ENCODE peak calls at places on chromosome 18, in seven cellular contexts. One of them, this sample, is unnamed.
A peak's percentile ranks its signal among the peaks of the same experiment; 100 is the strongest.

GRCh38 chr18:67730884-67731283 is 214.4 kb upstream of the DSEL start:
- DNase-seq in HepG2: no peak
- DNase-seq in fibroblast of lung: peak; percentile 27
- DNase-seq in IMR-90: peak; percentile 76
- DNase-seq in GM23248: peak; percentile 85
- DNase-seq in PC-3: peak; percentile 94
- DNase-seq in MM.1S: no peak
- DNase-seq in this sample: peak; percentile 81

GRCh38 chr18:70781860-70782453 is 493.1 kb downstream of the SOCS6 start:
- DNase-seq in HepG2: peak; percentile 27
- DNase-seq in fibroblast of lung: peak; percentile 26
- DNase-seq in IMR-90: peak; percentile 1
- DNase-seq in GM23248: peak; percentile 57
- DNase-seq in PC-3: peak; percentile 72
- DNase-seq in MM.1S: peak; percentile 79
- DNase-seq in this sample: no peak

GRCh38 chr18:72675394-72675793 is 131.3 kb upstream of the CBLN2 start:
- DNase-seq in HepG2: no peak
- DNase-seq in fibroblast of lung: no peak
- DNase-seq in IMR-90: no peak
- DNase-seq in GM23248: peak; percentile 2
- DNase-seq in PC-3: no peak
- DNase-seq in MM.1S: no peak
- DNase-seq in this sample: peak; percentile 47

GRCh38 chr18:46360102-46360699 is 256.0 kb downstream of the HAUS1 start:
- DNase-seq in HepG2: no peak
- DNase-seq in fibroblast of lung: no peak
- DNase-seq in IMR-90: no peak
- DNase-seq in GM23248: no peak
- DNase-seq in PC-3: no peak
- DNase-seq in MM.1S: no peak
- DNase-seq in this sample: no peak

GRCh38 chr18:41227993-41228392 is 727.0 kb upstream of the PIK3C3 start:
- DNase-seq in HepG2: no peak
- DNase-seq in fibroblast of lung: no peak
- DNase-seq in IMR-90: no peak
- DNase-seq in GM23248: no peak
- DNase-seq in PC-3: peak; percentile 6
- DNase-seq in MM.1S: no peak
- DNase-seq in this sample: no peak

GRCh38 chr18:40904295-40904694 is 1050.7 kb upstream of the PIK3C3 start:
- DNase-seq in HepG2: no peak
- DNase-seq in fibroblast of lung: no peak
- DNase-seq in IMR-90: peak; percentile 4
- DNase-seq in GM23248: peak; percentile 9
- DNase-seq in PC-3: no peak
- DNase-seq in MM.1S: no peak
- DNase-seq in this sample: peak; percentile 62

GRCh38 chr18:48173557-48173956 is 235.6 kb downstream of the ZBTB7C start:
- DNase-seq in HepG2: no peak
- DNase-seq in fibroblast of lung: no peak
- DNase-seq in IMR-90: no peak
- DNase-seq in GM23248: no peak
- DNase-seq in PC-3: no peak
- DNase-seq in MM.1S: no peak
- DNase-seq in this sample: no peak

GRCh38 chr18:13477147-13477683 is 249.1 kb downstream of the FAM210A start:
- DNase-seq in HepG2: peak; percentile 63
- DNase-seq in fibroblast of lung: no peak
- DNase-seq in IMR-90: no peak
- DNase-seq in GM23248: no peak
- DNase-seq in PC-3: no peak
- DNase-seq in MM.1S: no peak
- DNase-seq in this sample: no peak

GRCh38 chr18:79927597-79928562 is 23.6 kb downstream of the SLC66A2 start:
- DNase-seq in HepG2: no peak
- DNase-seq in fibroblast of lung: no peak
- DNase-seq in IMR-90: no peak
- DNase-seq in GM23248: no peak
- DNase-seq in PC-3: no peak
- DNase-seq in MM.1S: no peak
- DNase-seq in this sample: no peak

GRCh38 chr18:59691046-59691395 is 6.2 kb downstream of the CCBE1 start:
- DNase-seq in HepG2: no peak
- DNase-seq in fibroblast of lung: peak; percentile 17
- DNase-seq in IMR-90: peak; percentile 91
- DNase-seq in GM23248: peak; percentile 36
- DNase-seq in PC-3: peak; percentile 94
- DNase-seq in MM.1S: no peak
- DNase-seq in this sample: peak; percentile 72

GRCh38 chr18:48988508-48989303 is 37.9 kb upstream of the SMAD7 start:
- DNase-seq in HepG2: no peak
- DNase-seq in fibroblast of lung: no peak
- DNase-seq in IMR-90: no peak
- DNase-seq in GM23248: no peak
- DNase-seq in PC-3: no peak
- DNase-seq in MM.1S: no peak
- DNase-seq in this sample: no peak

GRCh38 chr18:75393721-75394120 is 33.8 kb downstream of the SMIM21 start:
- DNase-seq in HepG2: no peak
- DNase-seq in fibroblast of lung: no peak
- DNase-seq in IMR-90: no peak
- DNase-seq in GM23248: no peak
- DNase-seq in PC-3: no peak
- DNase-seq in MM.1S: no peak
- DNase-seq in this sample: no peak

GRCh38 chr18:27114842-27115241 is 70.3 kb downstream of the CHST9 start:
- DNase-seq in HepG2: no peak
- DNase-seq in fibroblast of lung: no peak
- DNase-seq in IMR-90: no peak
- DNase-seq in GM23248: no peak
- DNase-seq in PC-3: no peak
- DNase-seq in MM.1S: no peak
- DNase-seq in this sample: no peak

GRCh38 chr18:63363951-63364350 is 3.1 kb downstream of the KDSR start:
- DNase-seq in HepG2: no peak
- DNase-seq in fibroblast of lung: no peak
- DNase-seq in IMR-90: no peak
- DNase-seq in GM23248: no peak
- DNase-seq in PC-3: no peak
- DNase-seq in MM.1S: no peak
- DNase-seq in this sample: no peak

GRCh38 chr18:6650063-6650462 is 79.5 kb upstream of the ARHGAP28 start:
- DNase-seq in HepG2: no peak
- DNase-seq in fibroblast of lung: no peak
- DNase-seq in IMR-90: no peak
- DNase-seq in GM23248: no peak
- DNase-seq in PC-3: no peak
- DNase-seq in MM.1S: no peak
- DNase-seq in this sample: no peak

GRCh38 chr18:31876707-31877106 is 66.2 kb downstream of the TRAPPC8 start:
- DNase-seq in HepG2: no peak
- DNase-seq in fibroblast of lung: no peak
- DNase-seq in IMR-90: peak; percentile 17
- DNase-seq in GM23248: peak; percentile 15
- DNase-seq in PC-3: peak; percentile 18
- DNase-seq in MM.1S: no peak
- DNase-seq in this sample: peak; percentile 5

GRCh38 chr18:13315000-13315399 is 96.4 kb downstream of the LDLRAD4 start:
- DNase-seq in HepG2: no peak
- DNase-seq in fibroblast of lung: no peak
- DNase-seq in IMR-90: no peak
- DNase-seq in GM23248: no peak
- DNase-seq in PC-3: no peak
- DNase-seq in MM.1S: no peak
- DNase-seq in this sample: no peak

GRCh38 chr18:48986851-48987761 is 36.3 kb upstream of the SMAD7 start:
- DNase-seq in HepG2: no peak
- DNase-seq in fibroblast of lung: no peak
- DNase-seq in IMR-90: no peak
- DNase-seq in GM23248: no peak
- DNase-seq in PC-3: no peak
- DNase-seq in MM.1S: no peak
- DNase-seq in this sample: no peak

GRCh38 chr18:48893559-48894265 is 57.1 kb downstream of the SMAD7 start:
- DNase-seq in HepG2: peak; percentile 93
- DNase-seq in fibroblast of lung: no peak
- DNase-seq in IMR-90: no peak
- DNase-seq in GM23248: no peak
- DNase-seq in PC-3: no peak
- DNase-seq in MM.1S: no peak
- DNase-seq in this sample: no peak

GRCh38 chr18:49185636-49186035 is 234.9 kb upstream of the SMAD7 start:
- DNase-seq in HepG2: no peak
- DNase-seq in fibroblast of lung: peak; percentile 62
- DNase-seq in IMR-90: peak; percentile 30
- DNase-seq in GM23248: no peak
- DNase-seq in PC-3: no peak
- DNase-seq in MM.1S: no peak
- DNase-seq in this sample: no peak

GRCh38 chr18:77702686-77703085 is 453.0 kb downstream of the GALR1 start:
- DNase-seq in HepG2: peak; percentile 10
- DNase-seq in fibroblast of lung: peak; percentile 5
- DNase-seq in IMR-90: peak; percentile 2
- DNase-seq in GM23248: no peak
- DNase-seq in PC-3: peak; percentile 32
- DNase-seq in MM.1S: peak; percentile 21
- DNase-seq in this sample: no peak

GRCh38 chr18:54280206-54280550 is 10.9 kb downstream of the POLI start:
- DNase-seq in HepG2: no peak
- DNase-seq in fibroblast of lung: no peak
- DNase-seq in IMR-90: no peak
- DNase-seq in GM23248: no peak
- DNase-seq in PC-3: no peak
- DNase-seq in MM.1S: no peak
- DNase-seq in this sample: no peak

GRCh38 chr18:51149605-51150429 is 47.7 kb downstream of the MEX3C start:
- DNase-seq in HepG2: no peak
- DNase-seq in fibroblast of lung: peak; percentile 2
- DNase-seq in IMR-90: peak; percentile 62
- DNase-seq in GM23248: peak; percentile 83
- DNase-seq in PC-3: peak; percentile 2
- DNase-seq in MM.1S: no peak
- DNase-seq in this sample: peak; percentile 57

GRCh38 chr18:77897606-77898005 is 648.0 kb downstream of the GALR1 start:
- DNase-seq in HepG2: no peak
- DNase-seq in fibroblast of lung: no peak
- DNase-seq in IMR-90: no peak
- DNase-seq in GM23248: no peak
- DNase-seq in PC-3: no peak
- DNase-seq in MM.1S: no peak
- DNase-seq in this sample: no peak

GRCh38 chr18:75293591-75293990 is 83.0 kb downstream of the TSHZ1 start:
- DNase-seq in HepG2: no peak
- DNase-seq in fibroblast of lung: no peak
- DNase-seq in IMR-90: peak; percentile 26
- DNase-seq in GM23248: no peak
- DNase-seq in PC-3: no peak
- DNase-seq in MM.1S: no peak
- DNase-seq in this sample: peak; percentile 60

GRCh38 chr18:33232318-33232626 is 208.2 kb downstream of the CCDC178 start:
- DNase-seq in HepG2: no peak
- DNase-seq in fibroblast of lung: no peak
- DNase-seq in IMR-90: no peak
- DNase-seq in GM23248: no peak
- DNase-seq in PC-3: no peak
- DNase-seq in MM.1S: no peak
- DNase-seq in this sample: no peak

GRCh38 chr18:24232814-24233213 is 94.0 kb downstream of the CABYR start:
- DNase-seq in HepG2: no peak
- DNase-seq in fibroblast of lung: no peak
- DNase-seq in IMR-90: no peak
- DNase-seq in GM23248: no peak
- DNase-seq in PC-3: no peak
- DNase-seq in MM.1S: no peak
- DNase-seq in this sample: no peak
- H3K4me2 ChIP-seq in HepG2: no peak overlapping the region
- H3K4me2 ChIP-seq in fibroblast of lung: no peak overlapping the region
- H3K4me2 ChIP-seq in IMR-90: no peak overlapping the region
- H3K4me2 ChIP-seq in GM23248: no peak overlapping the region
- H3K4me2 ChIP-seq in PC-3: peak overlapping the region; percentile 26
- H3K4me2 ChIP-seq in MM.1S: no peak overlapping the region
- H3K4me2 ChIP-seq in this sample: no peak overlapping the region

GRCh38 chr18:4108016-4108415 is 347.1 kb downstream of the DLGAP1 start:
- DNase-seq in HepG2: no peak
- DNase-seq in fibroblast of lung: no peak
- DNase-seq in IMR-90: no peak
- DNase-seq in GM23248: no peak
- DNase-seq in PC-3: no peak
- DNase-seq in MM.1S: no peak
- DNase-seq in this sample: no peak

GRCh38 chr18:4101009-4101408 is 354.1 kb downstream of the DLGAP1 start:
- DNase-seq in HepG2: no peak
- DNase-seq in fibroblast of lung: no peak
- DNase-seq in IMR-90: no peak
- DNase-seq in GM23248: no peak
- DNase-seq in PC-3: no peak
- DNase-seq in MM.1S: no peak
- DNase-seq in this sample: no peak

GRCh38 chr18:4107049-4107459 is 348.1 kb downstream of the DLGAP1 start:
- DNase-seq in HepG2: no peak
- DNase-seq in fibroblast of lung: no peak
- DNase-seq in IMR-90: no peak
- DNase-seq in GM23248: no peak
- DNase-seq in PC-3: no peak
- DNase-seq in MM.1S: no peak
- DNase-seq in this sample: peak; percentile 6

GRCh38 chr18:4106407-4107033 is 348.6 kb downstream of the DLGAP1 start:
- DNase-seq in HepG2: peak; percentile 49
- DNase-seq in fibroblast of lung: peak; percentile 52
- DNase-seq in IMR-90: peak; percentile 52
- DNase-seq in GM23248: peak; percentile 69
- DNase-seq in PC-3: peak; percentile 78
- DNase-seq in MM.1S: peak; percentile 61
- DNase-seq in this sample: peak; percentile 31
- H2AFZ ChIP-seq in HepG2: no peak overlapping the region
- H2AFZ ChIP-seq in fibroblast of lung: no peak overlapping the region
- H2AFZ ChIP-seq in IMR-90: no peak overlapping the region
- H2AFZ ChIP-seq in GM23248: peak overlapping the region; percentile 60
- H2AFZ ChIP-seq in PC-3: peak overlapping the region; percentile 20
- H2AFZ ChIP-seq in MM.1S: peak overlapping the region; percentile 12
- H2AFZ ChIP-seq in this sample: peak overlapping the region; percentile 88

DNA sequence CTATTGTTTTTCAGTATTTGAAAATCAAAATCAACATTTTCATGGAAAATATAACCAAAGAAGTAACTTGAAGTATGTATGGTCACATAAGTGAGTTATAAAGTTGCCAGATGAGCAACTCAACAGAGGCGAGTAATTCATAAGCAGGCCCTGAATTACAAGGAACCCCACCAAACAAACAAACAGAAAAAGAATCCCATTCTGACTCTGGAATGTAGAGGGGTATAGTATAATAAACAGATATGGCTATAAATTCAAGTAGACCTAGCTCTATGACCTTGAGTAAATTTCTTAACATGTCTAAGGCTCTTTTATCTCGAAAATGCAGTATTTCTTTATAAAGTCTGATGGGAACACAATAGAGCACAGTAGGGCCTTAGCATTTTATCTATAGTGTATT is 4.7 kb upstream of the CDH2 start:
- DNase-seq in HepG2: no peak
- DNase-seq in fibroblast of lung: no peak
- DNase-seq in IMR-90: no peak
- DNase-seq in GM23248: no peak
- DNase-seq in PC-3: no peak
- DNase-seq in MM.1S: no peak
- DNase-seq in this sample: no peak
- H3K4me2 ChIP-seq in HepG2: no peak overlapping the region
- H3K4me2 ChIP-seq in fibroblast of lung: no peak overlapping the region
- H3K4me2 ChIP-seq in IMR-90: no peak overlapping the region
- H3K4me2 ChIP-seq in GM23248: no peak overlapping the region
- H3K4me2 ChIP-seq in PC-3: no peak overlapping the region
- H3K4me2 ChIP-seq in MM.1S: no peak overlapping the region
- H3K4me2 ChIP-seq in this sample: no peak overlapping the region

GRCh38 chr18:36075862-36076587 is 8.7 kb upstream of the RPRD1A start:
- DNase-seq in HepG2: peak; percentile 58
- DNase-seq in fibroblast of lung: peak; percentile 91
- DNase-seq in IMR-90: peak; percentile 89
- DNase-seq in GM23248: peak; percentile 82
- DNase-seq in PC-3: peak; percentile 48
- DNase-seq in MM.1S: no peak
- DNase-seq in this sample: peak; percentile 58
- H2AFZ ChIP-seq in HepG2: peak overlapping the region; percentile 67
- H2AFZ ChIP-seq in fibroblast of lung: no peak overlapping the region
- H2AFZ ChIP-seq in IMR-90: no peak overlapping the region
- H2AFZ ChIP-seq in GM23248: no peak overlapping the region
- H2AFZ ChIP-seq in PC-3: no peak overlapping the region
- H2AFZ ChIP-seq in MM.1S: no peak overlapping the region
- H2AFZ ChIP-seq in this sample: no peak overlapping the region